ENCODE peak calls at places on chromosomes 6 and 20, in six cellular contexts. One of them, this sample, is unnamed.

GRCh38 chr6:170553686-170554085 is 483 bp upstream of the TBP start:
- DNase-seq in BE2C: no peak
- DNase-seq in AG10803: peak
- DNase-seq in choroid plexus epithelial cell: peak
- DNase-seq in A549: no peak
- DNase-seq in iPS DF 6.9: no peak
- DNase-seq in this sample: no peak

GRCh38 chr20:47493175-47493953 is 8.3 kb upstream of the NCOA3 start:
- DNase-seq in iPS DF 6.9: no peak
- DNase-seq in choroid plexus epithelial cell: peak
- DNase-seq in BE2C: peak
- DNase-seq in AG10803: peak
- DNase-seq in A549: peak
- DNase-seq in this sample: no peak

GRCh38 chr6:90123796-90124195 is 172.8 kb downstream of the BACH2 start:
- DNase-seq in AG10803: no peak
- DNase-seq in choroid plexus epithelial cell: no peak
- DNase-seq in BE2C: no peak
- DNase-seq in A549: no peak
- DNase-seq in iPS DF 6.9: no peak
- DNase-seq in this sample: no peak

GRCh38 chr20:14992071-14992654 is 654.8 kb upstream of the FLRT3 start:
- DNase-seq in iPS DF 6.9: no peak
- DNase-seq in BE2C: no peak
- DNase-seq in A549: peak
- DNase-seq in AG10803: peak
- DNase-seq in choroid plexus epithelial cell: peak
- DNase-seq in this sample: no peak

GRCh38 chr6:125444234-125444949 is 142.6 kb upstream of the HDDC2 start:
- DNase-seq in BE2C: peak
- DNase-seq in choroid plexus epithelial cell: peak
- DNase-seq in iPS DF 6.9: no peak
- DNase-seq in AG10803: no peak
- DNase-seq in A549: no peak
- DNase-seq in this sample: no peak

GRCh38 chr6:155186052-155186658 is 77.7 kb upstream of the CLDN20 start:
- DNase-seq in A549: no peak
- DNase-seq in choroid plexus epithelial cell: no peak
- DNase-seq in AG10803: no peak
- DNase-seq in BE2C: no peak
- DNase-seq in iPS DF 6.9: no peak
- DNase-seq in this sample: no peak

GRCh38 chr20:57908691-57909090 is 198.9 kb upstream of the PMEPA1 start:
- DNase-seq in A549: no peak
- DNase-seq in choroid plexus epithelial cell: no peak
- DNase-seq in iPS DF 6.9: no peak
- DNase-seq in AG10803: no peak
- DNase-seq in BE2C: no peak
- DNase-seq in this sample: no peak

GRCh38 chr20:16556299-16556698 is 16.9 kb downstream of the KIF16B start:
- DNase-seq in BE2C: no peak
- DNase-seq in AG10803: no peak
- DNase-seq in choroid plexus epithelial cell: peak
- DNase-seq in iPS DF 6.9: no peak
- DNase-seq in A549: no peak
- DNase-seq in this sample: no peak

GRCh38 chr6:373031-373430 is 18.5 kb upstream of the IRF4 start:
- DNase-seq in choroid plexus epithelial cell: no peak
- DNase-seq in BE2C: no peak
- DNase-seq in iPS DF 6.9: no peak
- DNase-seq in AG10803: no peak
- DNase-seq in A549: no peak
- DNase-seq in this sample: no peak

GRCh38 chr20:52923123-52923543 is 49.0 kb upstream of the TSHZ2 start:
- DNase-seq in AG10803: peak
- DNase-seq in A549: no peak
- DNase-seq in choroid plexus epithelial cell: peak
- DNase-seq in BE2C: no peak
- DNase-seq in iPS DF 6.9: no peak
- DNase-seq in this sample: no peak

GRCh38 chr6:113120577-113121285 is 736.4 kb upstream of the MARCKS start:
- DNase-seq in iPS DF 6.9: no peak
- DNase-seq in A549: peak
- DNase-seq in AG10803: peak
- DNase-seq in BE2C: no peak
- DNase-seq in choroid plexus epithelial cell: peak
- DNase-seq in this sample: no peak

GRCh38 chr6:76876922-76877553 is 586.3 kb downstream of the HTR1B start:
- DNase-seq in AG10803: no peak
- DNase-seq in choroid plexus epithelial cell: peak
- DNase-seq in A549: peak
- DNase-seq in BE2C: peak
- DNase-seq in iPS DF 6.9: peak
- DNase-seq in this sample: peak

GRCh38 chr20:4026093-4026601 is 10.8 kb upstream of the RNF24 start:
- DNase-seq in choroid plexus epithelial cell: peak
- DNase-seq in iPS DF 6.9: no peak
- DNase-seq in A549: no peak
- DNase-seq in AG10803: peak
- DNase-seq in BE2C: peak
- DNase-seq in this sample: no peak

GRCh38 chr6:111759836-111760785 is 113.1 kb downstream of the FYN start:
- DNase-seq in A549: no peak
- DNase-seq in iPS DF 6.9: no peak
- DNase-seq in BE2C: peak
- DNase-seq in AG10803: peak
- DNase-seq in choroid plexus epithelial cell: peak
- DNase-seq in this sample: peak

GRCh38 chr20:63097336-63097831 is 90.6 kb upstream of the BHLHE23 start:
- DNase-seq in AG10803: no peak
- DNase-seq in BE2C: peak
- DNase-seq in choroid plexus epithelial cell: no peak
- DNase-seq in A549: no peak
- DNase-seq in iPS DF 6.9: no peak
- DNase-seq in this sample: no peak

GRCh38 chr6:110875548-110876169 is 1.1 kb downstream of the AMD1 start:
- DNase-seq in A549: peak
- DNase-seq in iPS DF 6.9: no peak
- DNase-seq in AG10803: no peak
- DNase-seq in choroid plexus epithelial cell: peak
- DNase-seq in BE2C: peak
- DNase-seq in this sample: no peak

GRCh38 chr20:24484081-24484450 is 14.6 kb downstream of the SYNDIG1 start:
- DNase-seq in choroid plexus epithelial cell: no peak
- DNase-seq in iPS DF 6.9: no peak
- DNase-seq in BE2C: no peak
- DNase-seq in A549: no peak
- DNase-seq in AG10803: no peak
- DNase-seq in this sample: no peak

GRCh38 chr6:155177369-155177961 is 86.3 kb upstream of the CLDN20 start:
- DNase-seq in choroid plexus epithelial cell: peak
- DNase-seq in AG10803: peak
- DNase-seq in iPS DF 6.9: no peak
- DNase-seq in BE2C: peak
- DNase-seq in A549: peak
- DNase-seq in this sample: peak

GRCh38 chr6:118284736-118285360 is 263.2 kb upstream of the PLN start:
- DNase-seq in A549: no peak
- DNase-seq in BE2C: no peak
- DNase-seq in iPS DF 6.9: no peak
- DNase-seq in AG10803: peak
- DNase-seq in choroid plexus epithelial cell: peak
- DNase-seq in this sample: no peak

GRCh38 chr20:50481741-50482140 is 28.4 kb upstream of the PTPN1 start:
- DNase-seq in iPS DF 6.9: no peak
- DNase-seq in AG10803: no peak
- DNase-seq in BE2C: no peak
- DNase-seq in A549: no peak
- DNase-seq in choroid plexus epithelial cell: no peak
- DNase-seq in this sample: no peak

GRCh38 chr20:50482396-50482890 is 27.7 kb upstream of the PTPN1 start:
- DNase-seq in A549: no peak
- DNase-seq in choroid plexus epithelial cell: no peak
- DNase-seq in AG10803: no peak
- DNase-seq in BE2C: no peak
- DNase-seq in iPS DF 6.9: no peak
- DNase-seq in this sample: no peak

GRCh38 chr20:50488236-50488806 is 21.9 kb upstream of the PTPN1 start:
- DNase-seq in iPS DF 6.9: no peak
- DNase-seq in BE2C: no peak
- DNase-seq in A549: no peak
- DNase-seq in choroid plexus epithelial cell: peak
- DNase-seq in AG10803: no peak
- DNase-seq in this sample: no peak

GRCh38 chr20:50487397-50487796 is 22.8 kb upstream of the PTPN1 start:
- DNase-seq in BE2C: no peak
- DNase-seq in AG10803: no peak
- DNase-seq in iPS DF 6.9: no peak
- DNase-seq in A549: no peak
- DNase-seq in choroid plexus epithelial cell: no peak
- DNase-seq in this sample: no peak

DNA sequence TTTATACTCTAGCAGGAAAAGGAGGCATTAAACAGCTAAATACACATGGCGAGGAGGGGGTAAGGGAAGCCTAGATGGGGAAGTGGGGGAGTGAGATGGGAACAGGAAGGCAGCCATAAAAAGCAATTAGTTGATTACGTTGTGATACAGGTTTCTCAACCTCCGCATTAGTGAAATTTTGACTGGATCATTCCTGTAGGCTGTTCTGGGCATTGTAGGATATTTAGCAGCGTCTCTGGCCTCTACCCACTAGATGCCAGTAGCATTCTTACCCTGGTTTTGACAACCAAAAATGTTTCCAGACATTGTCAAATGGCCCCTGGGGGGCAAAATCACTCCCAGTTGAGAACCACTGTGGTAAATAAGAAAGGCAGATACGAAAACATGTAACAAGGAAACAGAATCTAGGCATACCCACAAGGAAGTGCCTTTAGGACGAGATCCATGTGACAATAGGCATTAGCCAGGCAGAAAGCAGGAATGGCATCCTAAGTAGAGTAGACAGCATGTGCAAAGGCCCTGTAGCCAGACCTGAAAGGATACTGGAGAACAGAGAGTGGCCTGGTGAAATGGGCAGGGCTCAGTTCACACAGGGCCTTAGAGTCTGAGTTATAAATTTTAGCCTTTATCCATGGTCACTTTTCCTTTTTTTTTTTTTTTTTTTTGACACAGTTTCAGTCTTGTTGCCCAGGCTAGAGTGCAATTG is 25.8 kb upstream of the PTPN1 start:
- DNase-seq in AG10803: no peak
- DNase-seq in BE2C: no peak
- DNase-seq in A549: no peak
- DNase-seq in iPS DF 6.9: no peak
- DNase-seq in choroid plexus epithelial cell: no peak
- DNase-seq in this sample: no peak
- H3K4me3 ChIP-seq in AG10803: no peak
- H3K4me3 ChIP-seq in BE2C: no peak
- H3K4me3 ChIP-seq in A549: no peak
- H3K4me3 ChIP-seq in iPS DF 6.9: no peak
- H3K4me3 ChIP-seq in choroid plexus epithelial cell: no peak
- H3K4me3 ChIP-seq in this sample: peak

GRCh38 chr6:73699656-73700055 is 3.7 kb downstream of the CD109 start:
- DNase-seq in A549: no peak
- DNase-seq in choroid plexus epithelial cell: no peak
- DNase-seq in iPS DF 6.9: no peak
- DNase-seq in BE2C: no peak
- DNase-seq in AG10803: no peak
- DNase-seq in this sample: no peak

GRCh38 chr6:73696990-73697651 is 1.1 kb downstream of the CD109 start:
- DNase-seq in BE2C: no peak
- DNase-seq in choroid plexus epithelial cell: no peak
- DNase-seq in iPS DF 6.9: no peak
- DNase-seq in AG10803: no peak
- DNase-seq in A549: no peak
- DNase-seq in this sample: no peak

GRCh38 chr6:73700060-73700459 is 4.1 kb downstream of the CD109 start:
- DNase-seq in iPS DF 6.9: no peak
- DNase-seq in A549: no peak
- DNase-seq in AG10803: no peak
- DNase-seq in choroid plexus epithelial cell: no peak
- DNase-seq in BE2C: no peak
- DNase-seq in this sample: no peak

GRCh38 chr6:73694711-73695411 is 1.1 kb upstream of the CD109 start:
- DNase-seq in A549: peak
- DNase-seq in iPS DF 6.9: no peak
- DNase-seq in choroid plexus epithelial cell: peak
- DNase-seq in AG10803: peak
- DNase-seq in BE2C: no peak
- DNase-seq in this sample: no peak

DNA sequence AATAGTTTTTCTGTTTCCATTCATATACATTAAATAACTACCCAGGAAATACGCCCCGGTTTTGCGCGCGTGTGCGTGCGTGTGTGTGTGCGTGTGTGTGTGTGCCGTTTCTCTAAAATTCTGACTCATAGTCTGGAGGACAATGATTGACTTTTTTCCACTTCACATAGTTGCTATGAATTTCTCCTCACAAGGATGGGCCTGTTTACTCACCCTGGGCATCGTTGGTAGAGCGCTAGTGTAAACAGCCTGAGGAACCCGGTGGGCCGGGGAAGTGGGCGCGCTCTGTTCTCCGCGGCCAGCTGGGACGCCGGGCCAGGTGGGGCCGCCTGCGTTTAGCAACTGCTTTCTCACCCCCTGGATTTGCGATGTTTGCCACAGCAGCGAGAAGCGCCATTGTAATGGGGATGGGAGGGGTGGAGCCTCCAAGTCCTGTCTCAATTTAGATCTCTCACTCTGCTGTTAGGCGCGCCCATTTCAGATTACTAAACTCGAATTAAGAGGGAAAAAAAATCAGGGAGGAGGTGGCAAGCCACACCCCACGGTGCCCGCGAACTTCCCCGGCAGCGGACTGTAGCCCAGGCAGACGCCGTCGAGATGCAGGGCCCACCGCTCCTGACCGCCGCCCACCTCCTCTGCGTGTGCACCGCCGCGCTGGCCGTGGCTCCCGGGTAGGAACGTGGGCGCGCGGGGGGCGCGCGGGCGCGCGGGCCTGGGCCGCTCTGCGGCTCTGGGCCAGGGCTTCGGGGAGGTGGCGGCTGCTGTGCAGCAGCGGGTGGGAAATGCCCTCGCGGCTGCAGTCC is at the start of gene CD109:
- DNase-seq in BE2C: peak
- DNase-seq in iPS DF 6.9: peak
- DNase-seq in choroid plexus epithelial cell: peak
- DNase-seq in AG10803: peak
- DNase-seq in A549: peak
- DNase-seq in this sample: peak
- H3K4me3 ChIP-seq in BE2C: peak
- H3K4me3 ChIP-seq in iPS DF 6.9: peak
- H3K4me3 ChIP-seq in choroid plexus epithelial cell: peak
- H3K4me3 ChIP-seq in AG10803: peak
- H3K4me3 ChIP-seq in A549: peak
- H3K4me3 ChIP-seq in this sample: peak

GRCh38 chr6:26183237-26183580 is 96.0 kb downstream of the HFE start:
- DNase-seq in AG10803: no peak
- DNase-seq in BE2C: no peak
- DNase-seq in choroid plexus epithelial cell: no peak
- DNase-seq in iPS DF 6.9: no peak
- DNase-seq in A549: no peak
- DNase-seq in this sample: no peak
- H3K4me3 ChIP-seq in AG10803: peak
- H3K4me3 ChIP-seq in BE2C: peak
- H3K4me3 ChIP-seq in choroid plexus epithelial cell: peak
- H3K4me3 ChIP-seq in iPS DF 6.9: peak
- H3K4me3 ChIP-seq in A549: peak
- H3K4me3 ChIP-seq in this sample: no peak

GRCh38 chr20:39830903-39831302 is 858.1 kb downstream of the MAFB start:
- DNase-seq in A549: no peak
- DNase-seq in BE2C: no peak
- DNase-seq in iPS DF 6.9: no peak
- DNase-seq in choroid plexus epithelial cell: no peak
- DNase-seq in AG10803: no peak
- DNase-seq in this sample: no peak
- H3K4me3 ChIP-seq in A549: no peak
- H3K4me3 ChIP-seq in BE2C: no peak
- H3K4me3 ChIP-seq in iPS DF 6.9: no peak
- H3K4me3 ChIP-seq in choroid plexus epithelial cell: no peak
- H3K4me3 ChIP-seq in AG10803: no peak
- H3K4me3 ChIP-seq in this sample: no peak

This sample was measured in Jurkat, Clone E6-1.